ENCODE peak calls at places on chromosomes 11 and 22, in seven cellular contexts. One of them, this sample, is unnamed.

GRCh38 chr22:21641417-21641794 is 696 bp upstream of the SDF2L1 start:
- DNase-seq in fibroblast of the aortic adventitia: peak
- DNase-seq in PC-3: peak
- DNase-seq in skeletal muscle cell: no peak
- DNase-seq in astrocyte of the spinal cord: peak
- DNase-seq in kidney epithelial cell: no peak
- DNase-seq in upper lobe of right lung: peak
- DNase-seq in this sample: peak

GRCh38 chr22:31085928-31086327 is 4.8 kb downstream of the SMTN start:
- DNase-seq in astrocyte of the spinal cord: no peak
- DNase-seq in fibroblast of the aortic adventitia: no peak
- DNase-seq in PC-3: no peak
- DNase-seq in upper lobe of right lung: no peak
- DNase-seq in skeletal muscle cell: no peak
- DNase-seq in kidney epithelial cell: no peak
- DNase-seq in this sample: no peak

GRCh38 chr22:22080270-22080669 is 97.7 kb upstream of the TOP3B start:
- DNase-seq in skeletal muscle cell: peak
- DNase-seq in fibroblast of the aortic adventitia: no peak
- DNase-seq in kidney epithelial cell: no peak
- DNase-seq in astrocyte of the spinal cord: peak
- DNase-seq in upper lobe of right lung: no peak
- DNase-seq in PC-3: no peak
- DNase-seq in this sample: no peak

GRCh38 chr11:26234451-26234850 is 97.5 kb upstream of the ANO3 start:
- DNase-seq in astrocyte of the spinal cord: peak
- DNase-seq in upper lobe of right lung: no peak
- DNase-seq in kidney epithelial cell: no peak
- DNase-seq in skeletal muscle cell: peak
- DNase-seq in PC-3: peak
- DNase-seq in fibroblast of the aortic adventitia: peak
- DNase-seq in this sample: no peak

GRCh38 chr11:83147895-83148294 is 9.0 kb upstream of the PCF11 start:
- DNase-seq in PC-3: no peak
- DNase-seq in skeletal muscle cell: no peak
- DNase-seq in kidney epithelial cell: no peak
- DNase-seq in astrocyte of the spinal cord: no peak
- DNase-seq in upper lobe of right lung: no peak
- DNase-seq in fibroblast of the aortic adventitia: no peak
- DNase-seq in this sample: no peak

GRCh38 chr11:45444796-45445195 is 158.7 kb upstream of the SYT13 start:
- DNase-seq in skeletal muscle cell: no peak
- DNase-seq in upper lobe of right lung: no peak
- DNase-seq in kidney epithelial cell: no peak
- DNase-seq in fibroblast of the aortic adventitia: no peak
- DNase-seq in astrocyte of the spinal cord: no peak
- DNase-seq in PC-3: peak
- DNase-seq in this sample: no peak

GRCh38 chr11:47518212-47518959 is 34.5 kb downstream of the CELF1 start:
- DNase-seq in PC-3: no peak
- DNase-seq in kidney epithelial cell: no peak
- DNase-seq in upper lobe of right lung: no peak
- DNase-seq in fibroblast of the aortic adventitia: no peak
- DNase-seq in skeletal muscle cell: no peak
- DNase-seq in astrocyte of the spinal cord: no peak
- DNase-seq in this sample: no peak

GRCh38 chr22:35544810-35545209 is 4.2 kb downstream of the RASD2 start:
- DNase-seq in fibroblast of the aortic adventitia: no peak
- DNase-seq in skeletal muscle cell: no peak
- DNase-seq in astrocyte of the spinal cord: no peak
- DNase-seq in upper lobe of right lung: no peak
- DNase-seq in PC-3: no peak
- DNase-seq in kidney epithelial cell: no peak
- DNase-seq in this sample: no peak

GRCh38 chr11:95254139-95254704 is 23.2 kb upstream of the SESN3 start:
- DNase-seq in astrocyte of the spinal cord: peak
- DNase-seq in fibroblast of the aortic adventitia: peak
- DNase-seq in PC-3: peak
- DNase-seq in skeletal muscle cell: peak
- DNase-seq in upper lobe of right lung: peak
- DNase-seq in kidney epithelial cell: peak
- DNase-seq in this sample: peak

GRCh38 chr11:66976048-66976467 is 954 bp downstream of the C11orf86 start:
- DNase-seq in kidney epithelial cell: no peak
- DNase-seq in fibroblast of the aortic adventitia: no peak
- DNase-seq in upper lobe of right lung: no peak
- DNase-seq in skeletal muscle cell: no peak
- DNase-seq in astrocyte of the spinal cord: no peak
- DNase-seq in PC-3: peak
- DNase-seq in this sample: no peak

GRCh38 chr22:36977401-36977861 is 41.8 kb downstream of the TST start:
- DNase-seq in astrocyte of the spinal cord: peak
- DNase-seq in skeletal muscle cell: no peak
- DNase-seq in PC-3: peak
- DNase-seq in kidney epithelial cell: no peak
- DNase-seq in fibroblast of the aortic adventitia: peak
- DNase-seq in upper lobe of right lung: peak
- DNase-seq in this sample: peak

GRCh38 chr11:48124880-48125279 is 91.7 kb upstream of the OR4B1 start:
- DNase-seq in kidney epithelial cell: no peak
- DNase-seq in skeletal muscle cell: no peak
- DNase-seq in upper lobe of right lung: no peak
- DNase-seq in PC-3: no peak
- DNase-seq in astrocyte of the spinal cord: no peak
- DNase-seq in fibroblast of the aortic adventitia: no peak
- DNase-seq in this sample: no peak

GRCh38 chr22:40128989-40129388 is 48.7 kb upstream of the TNRC6B start:
- DNase-seq in kidney epithelial cell: no peak
- DNase-seq in fibroblast of the aortic adventitia: no peak
- DNase-seq in PC-3: no peak
- DNase-seq in skeletal muscle cell: no peak
- DNase-seq in astrocyte of the spinal cord: no peak
- DNase-seq in upper lobe of right lung: no peak
- DNase-seq in this sample: no peak

GRCh38 chr22:30526656-30527055 is 19.9 kb downstream of the SEC14L6 start:
- DNase-seq in PC-3: no peak
- DNase-seq in astrocyte of the spinal cord: no peak
- DNase-seq in upper lobe of right lung: no peak
- DNase-seq in kidney epithelial cell: no peak
- DNase-seq in skeletal muscle cell: no peak
- DNase-seq in fibroblast of the aortic adventitia: no peak
- DNase-seq in this sample: no peak

GRCh38 chr11:1406571-1407485 is 17.1 kb downstream of the BRSK2 start:
- DNase-seq in kidney epithelial cell: no peak
- DNase-seq in upper lobe of right lung: no peak
- DNase-seq in PC-3: no peak
- DNase-seq in astrocyte of the spinal cord: no peak
- DNase-seq in skeletal muscle cell: no peak
- DNase-seq in fibroblast of the aortic adventitia: no peak
- DNase-seq in this sample: no peak

GRCh38 chr11:122853971-122854446 is 15.7 kb downstream of the CRTAM start:
- DNase-seq in upper lobe of right lung: no peak
- DNase-seq in fibroblast of the aortic adventitia: peak
- DNase-seq in skeletal muscle cell: peak
- DNase-seq in astrocyte of the spinal cord: peak
- DNase-seq in PC-3: peak
- DNase-seq in kidney epithelial cell: peak
- DNase-seq in this sample: peak

GRCh38 chr11:130209128-130209932 is 49.7 kb downstream of the ST14 start:
- DNase-seq in upper lobe of right lung: peak
- DNase-seq in PC-3: no peak
- DNase-seq in fibroblast of the aortic adventitia: no peak
- DNase-seq in astrocyte of the spinal cord: no peak
- DNase-seq in skeletal muscle cell: no peak
- DNase-seq in kidney epithelial cell: no peak
- DNase-seq in this sample: no peak

DNA sequence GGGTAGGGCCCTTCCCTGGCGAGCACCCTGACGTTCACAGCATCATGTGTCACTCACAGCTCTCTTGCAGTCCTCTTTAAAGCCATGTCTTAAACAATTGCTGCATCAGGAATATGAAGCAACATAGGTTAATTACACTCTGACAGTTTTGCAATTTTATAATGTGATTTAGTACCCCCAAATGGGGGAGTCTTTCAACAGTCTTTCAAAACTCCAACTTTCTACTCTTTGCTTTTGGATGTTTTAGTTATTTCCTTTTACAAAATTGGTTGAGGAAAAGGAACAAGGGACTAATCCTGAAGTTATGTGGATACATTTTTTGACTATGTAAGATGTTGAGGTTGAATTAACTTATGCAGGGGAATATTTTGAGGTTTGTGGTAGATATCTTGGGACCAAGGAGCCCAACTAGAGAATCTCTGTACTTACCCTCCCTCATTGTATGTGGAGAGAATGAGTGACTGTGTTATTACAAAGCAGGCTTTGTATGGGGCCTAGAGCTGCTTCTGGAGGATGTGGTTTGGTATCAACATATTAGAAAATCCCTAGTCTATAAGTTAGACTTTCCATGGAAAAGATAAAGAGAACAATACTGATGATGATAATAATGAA is at the start of gene MMP8:
- DNase-seq in kidney epithelial cell: no peak
- DNase-seq in fibroblast of the aortic adventitia: peak
- DNase-seq in PC-3: no peak
- DNase-seq in upper lobe of right lung: no peak
- DNase-seq in astrocyte of the spinal cord: peak
- DNase-seq in skeletal muscle cell: no peak
- DNase-seq in this sample: no peak
- H3K4me3 ChIP-seq in kidney epithelial cell: no peak
- H3K4me3 ChIP-seq in fibroblast of the aortic adventitia: no peak
- H3K4me3 ChIP-seq in PC-3: no peak
- H3K4me3 ChIP-seq in upper lobe of right lung: no peak
- H3K4me3 ChIP-seq in astrocyte of the spinal cord: no peak
- H3K4me3 ChIP-seq in skeletal muscle cell: no peak
- H3K4me3 ChIP-seq in this sample: no peak

DNA sequence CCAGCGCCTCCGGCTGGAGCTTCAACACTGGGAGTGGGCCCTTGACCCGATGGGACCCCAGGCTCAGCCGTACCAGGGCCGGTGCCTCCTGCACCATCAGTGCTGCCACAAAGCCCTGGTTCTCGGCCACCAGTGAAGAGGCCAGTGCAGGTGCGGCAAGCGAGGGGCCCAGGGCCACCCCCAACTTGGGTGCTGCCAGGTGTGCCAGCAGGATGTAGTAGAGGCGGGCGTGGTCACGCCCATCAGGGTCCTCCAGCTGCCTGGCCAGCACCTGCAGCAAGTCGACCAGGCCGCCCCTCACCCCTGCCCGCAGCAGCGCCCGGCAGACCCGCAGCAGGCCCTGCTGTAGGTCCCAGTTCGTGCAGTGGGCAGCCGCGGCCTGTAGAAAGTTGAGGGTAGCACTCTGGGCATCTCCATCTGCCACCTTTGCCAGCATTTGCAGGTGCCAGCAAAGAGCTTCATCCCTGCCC is 2.3 kb downstream of the AP5B1 start:
- DNase-seq in astrocyte of the spinal cord: no peak
- DNase-seq in kidney epithelial cell: no peak
- DNase-seq in skeletal muscle cell: no peak
- DNase-seq in PC-3: no peak
- DNase-seq in fibroblast of the aortic adventitia: no peak
- DNase-seq in upper lobe of right lung: peak
- DNase-seq in this sample: no peak
- H3K4me3 ChIP-seq in astrocyte of the spinal cord: no peak
- H3K4me3 ChIP-seq in kidney epithelial cell: no peak
- H3K4me3 ChIP-seq in skeletal muscle cell: no peak
- H3K4me3 ChIP-seq in PC-3: peak
- H3K4me3 ChIP-seq in fibroblast of the aortic adventitia: no peak
- H3K4me3 ChIP-seq in upper lobe of right lung: peak
- H3K4me3 ChIP-seq in this sample: no peak

GRCh38 chr11:61009392-61010275 is 38.2 kb downstream of the CD6 start:
- DNase-seq in kidney epithelial cell: no peak
- DNase-seq in skeletal muscle cell: no peak
- DNase-seq in fibroblast of the aortic adventitia: no peak
- DNase-seq in PC-3: no peak
- DNase-seq in upper lobe of right lung: no peak
- DNase-seq in astrocyte of the spinal cord: no peak
- DNase-seq in this sample: no peak

GRCh38 chr11:61010466-61011238 is 39.2 kb downstream of the CD6 start:
- DNase-seq in PC-3: no peak
- DNase-seq in kidney epithelial cell: no peak
- DNase-seq in fibroblast of the aortic adventitia: no peak
- DNase-seq in upper lobe of right lung: no peak
- DNase-seq in skeletal muscle cell: no peak
- DNase-seq in astrocyte of the spinal cord: no peak
- DNase-seq in this sample: no peak

GRCh38 chr11:61007383-61007970 is 36.0 kb downstream of the CD6 start:
- DNase-seq in astrocyte of the spinal cord: no peak
- DNase-seq in kidney epithelial cell: no peak
- DNase-seq in PC-3: no peak
- DNase-seq in upper lobe of right lung: peak
- DNase-seq in skeletal muscle cell: no peak
- DNase-seq in fibroblast of the aortic adventitia: no peak
- DNase-seq in this sample: peak

GRCh38 chr11:61008971-61009370 is 37.5 kb downstream of the CD6 start:
- DNase-seq in astrocyte of the spinal cord: no peak
- DNase-seq in skeletal muscle cell: no peak
- DNase-seq in kidney epithelial cell: no peak
- DNase-seq in fibroblast of the aortic adventitia: no peak
- DNase-seq in upper lobe of right lung: no peak
- DNase-seq in PC-3: no peak
- DNase-seq in this sample: no peak

GRCh38 chr11:61007971-61008896 is 36.8 kb downstream of the CD6 start:
- DNase-seq in PC-3: no peak
- DNase-seq in astrocyte of the spinal cord: no peak
- DNase-seq in kidney epithelial cell: no peak
- DNase-seq in upper lobe of right lung: no peak
- DNase-seq in skeletal muscle cell: no peak
- DNase-seq in fibroblast of the aortic adventitia: no peak
- DNase-seq in this sample: peak
- H3K4me3 ChIP-seq in PC-3: peak
- H3K4me3 ChIP-seq in astrocyte of the spinal cord: peak
- H3K4me3 ChIP-seq in kidney epithelial cell: peak
- H3K4me3 ChIP-seq in upper lobe of right lung: peak
- H3K4me3 ChIP-seq in skeletal muscle cell: peak
- H3K4me3 ChIP-seq in fibroblast of the aortic adventitia: no peak
- H3K4me3 ChIP-seq in this sample: peak

GRCh38 chr11:2445107-2445947 is 519 bp downstream of the KCNQ1 start:
- DNase-seq in kidney epithelial cell: no peak
- DNase-seq in astrocyte of the spinal cord: no peak
- DNase-seq in fibroblast of the aortic adventitia: no peak
- DNase-seq in upper lobe of right lung: peak
- DNase-seq in skeletal muscle cell: no peak
- DNase-seq in PC-3: no peak
- DNase-seq in this sample: peak
- H3K4me3 ChIP-seq in kidney epithelial cell: peak
- H3K4me3 ChIP-seq in astrocyte of the spinal cord: no peak
- H3K4me3 ChIP-seq in fibroblast of the aortic adventitia: no peak
- H3K4me3 ChIP-seq in upper lobe of right lung: peak
- H3K4me3 ChIP-seq in skeletal muscle cell: no peak
- H3K4me3 ChIP-seq in PC-3: peak
- H3K4me3 ChIP-seq in this sample: peak

GRCh38 chr11:5228124-5228523 is 1.3 kb upstream of the HBB start:
- DNase-seq in astrocyte of the spinal cord: no peak
- DNase-seq in PC-3: no peak
- DNase-seq in kidney epithelial cell: no peak
- DNase-seq in skeletal muscle cell: no peak
- DNase-seq in fibroblast of the aortic adventitia: no peak
- DNase-seq in upper lobe of right lung: no peak
- DNase-seq in this sample: no peak
- H3K4me3 ChIP-seq in astrocyte of the spinal cord: no peak
- H3K4me3 ChIP-seq in PC-3: no peak
- H3K4me3 ChIP-seq in kidney epithelial cell: no peak
- H3K4me3 ChIP-seq in skeletal muscle cell: no peak
- H3K4me3 ChIP-seq in fibroblast of the aortic adventitia: no peak
- H3K4me3 ChIP-seq in upper lobe of right lung: no peak
- H3K4me3 ChIP-seq in this sample: no peak

This sample was measured in thyroid gland.